ENCODE peak calls at places on chromosomes 1 and 21, in seven cellular contexts. One of them, this sample, is unnamed.

GRCh38 chr1:183069562-183070216 is 46.5 kb downstream of the LAMC1 start:
- DNase-seq in AG09309: no peak
- DNase-seq in lung: peak; percentile 69
- DNase-seq in spleen: no peak
- DNase-seq in glutamatergic neuron: no peak
- DNase-seq in WTC11: no peak
- DNase-seq in heart left ventricle: no peak
- DNase-seq in this sample: no peak

GRCh38 chr1:115283681-115284146 is 54.3 kb downstream of the NGF start:
- DNase-seq in heart left ventricle: no peak
- DNase-seq in spleen: no peak
- DNase-seq in WTC11: no peak
- DNase-seq in lung: no peak
- DNase-seq in glutamatergic neuron: no peak
- DNase-seq in AG09309: no peak
- DNase-seq in this sample: no peak

GRCh38 chr1:19623523-19623922 is 20.6 kb upstream of the NBL1 start:
- DNase-seq in WTC11: no peak
- DNase-seq in spleen: no peak
- DNase-seq in glutamatergic neuron: no peak
- DNase-seq in heart left ventricle: no peak
- DNase-seq in lung: no peak
- DNase-seq in AG09309: no peak
- DNase-seq in this sample: no peak

GRCh38 chr1:106995970-106996369 is 60.5 kb upstream of the PRMT6 start:
- DNase-seq in heart left ventricle: no peak
- DNase-seq in glutamatergic neuron: no peak
- DNase-seq in lung: no peak
- DNase-seq in AG09309: no peak
- DNase-seq in WTC11: no peak
- DNase-seq in spleen: no peak
- DNase-seq in this sample: no peak

GRCh38 chr1:70455291-70455690 is 44.2 kb downstream of the CTH start:
- DNase-seq in AG09309: no peak
- DNase-seq in glutamatergic neuron: no peak
- DNase-seq in lung: no peak
- DNase-seq in heart left ventricle: no peak
- DNase-seq in WTC11: no peak
- DNase-seq in spleen: no peak
- DNase-seq in this sample: no peak

GRCh38 chr1:24107462-24108225 is 4.3 kb downstream of the MYOM3 start:
- DNase-seq in heart left ventricle: no peak
- DNase-seq in WTC11: no peak
- DNase-seq in spleen: peak; percentile 44
- DNase-seq in glutamatergic neuron: no peak
- DNase-seq in AG09309: peak; percentile 31
- DNase-seq in lung: no peak
- DNase-seq in this sample: no peak

GRCh38 chr1:28126778-28127430 is 38.5 kb upstream of the EYA3 start:
- DNase-seq in lung: no peak
- DNase-seq in WTC11: no peak
- DNase-seq in glutamatergic neuron: no peak
- DNase-seq in AG09309: no peak
- DNase-seq in spleen: no peak
- DNase-seq in heart left ventricle: no peak
- DNase-seq in this sample: no peak

GRCh38 chr1:160354388-160354985 is 11.3 kb downstream of the NCSTN start:
- DNase-seq in WTC11: peak; percentile 49
- DNase-seq in glutamatergic neuron: peak; percentile 49
- DNase-seq in AG09309: no peak
- DNase-seq in lung: no peak
- DNase-seq in spleen: no peak
- DNase-seq in heart left ventricle: no peak
- DNase-seq in this sample: no peak

GRCh38 chr1:234745844-234746797 is 136.1 kb upstream of the IRF2BP2 start:
- DNase-seq in lung: no peak
- DNase-seq in spleen: no peak
- DNase-seq in glutamatergic neuron: no peak
- DNase-seq in AG09309: no peak
- DNase-seq in WTC11: no peak
- DNase-seq in heart left ventricle: no peak
- DNase-seq in this sample: no peak

GRCh38 chr21:46048926-46049889 is 48.7 kb upstream of the COL6A2 start:
- DNase-seq in lung: peak; percentile 65
- DNase-seq in glutamatergic neuron: no peak
- DNase-seq in AG09309: peak; percentile 100
- DNase-seq in WTC11: no peak
- DNase-seq in heart left ventricle: peak; percentile 91
- DNase-seq in spleen: no peak
- DNase-seq in this sample: no peak

GRCh38 chr1:23644555-23644866 is 47.1 kb upstream of the RPL11 start:
- DNase-seq in spleen: no peak
- DNase-seq in WTC11: no peak
- DNase-seq in lung: no peak
- DNase-seq in AG09309: no peak
- DNase-seq in glutamatergic neuron: no peak
- DNase-seq in heart left ventricle: no peak
- DNase-seq in this sample: no peak

GRCh38 chr1:183137782-183138181 is 48.3 kb upstream of the LAMC2 start:
- DNase-seq in WTC11: no peak
- DNase-seq in lung: no peak
- DNase-seq in spleen: no peak
- DNase-seq in heart left ventricle: no peak
- DNase-seq in glutamatergic neuron: no peak
- DNase-seq in AG09309: no peak
- DNase-seq in this sample: no peak

GRCh38 chr1:177411371-177411770 is 240.6 kb downstream of the BRINP2 start:
- DNase-seq in spleen: no peak
- DNase-seq in WTC11: no peak
- DNase-seq in heart left ventricle: no peak
- DNase-seq in AG09309: no peak
- DNase-seq in lung: no peak
- DNase-seq in glutamatergic neuron: no peak
- DNase-seq in this sample: no peak

GRCh38 chr1:154641534-154641933 is 33.5 kb upstream of the ADAR start:
- DNase-seq in glutamatergic neuron: no peak
- DNase-seq in heart left ventricle: no peak
- DNase-seq in spleen: no peak
- DNase-seq in AG09309: no peak
- DNase-seq in WTC11: no peak
- DNase-seq in lung: no peak
- DNase-seq in this sample: no peak

GRCh38 chr1:43930949-43931275 is 2.7 kb upstream of the ARTN start:
- DNase-seq in AG09309: no peak
- DNase-seq in spleen: no peak
- DNase-seq in glutamatergic neuron: no peak
- DNase-seq in heart left ventricle: no peak
- DNase-seq in WTC11: no peak
- DNase-seq in lung: no peak
- DNase-seq in this sample: no peak

GRCh38 chr21:41751621-41752020 is 15.2 kb downstream of the RIPK4 start:
- DNase-seq in WTC11: no peak
- DNase-seq in AG09309: no peak
- DNase-seq in spleen: peak; percentile 7
- DNase-seq in heart left ventricle: peak; percentile 16
- DNase-seq in lung: peak; percentile 72
- DNase-seq in glutamatergic neuron: no peak
- DNase-seq in this sample: no peak

GRCh38 chr1:214228976-214229375 is 52.0 kb upstream of the SMYD2 start:
- DNase-seq in AG09309: no peak
- DNase-seq in heart left ventricle: peak; percentile 81
- DNase-seq in WTC11: no peak
- DNase-seq in glutamatergic neuron: no peak
- DNase-seq in lung: no peak
- DNase-seq in spleen: no peak
- DNase-seq in this sample: no peak

GRCh38 chr21:38938343-38938742 is 132.6 kb downstream of the ETS2 start:
- DNase-seq in glutamatergic neuron: no peak
- DNase-seq in spleen: no peak
- DNase-seq in WTC11: no peak
- DNase-seq in lung: no peak
- DNase-seq in heart left ventricle: no peak
- DNase-seq in AG09309: no peak
- DNase-seq in this sample: no peak

GRCh38 chr1:96843196-96843595 is 121.6 kb downstream of the PTBP2 start:
- DNase-seq in AG09309: peak; percentile 38
- DNase-seq in lung: no peak
- DNase-seq in spleen: no peak
- DNase-seq in WTC11: no peak
- DNase-seq in heart left ventricle: no peak
- DNase-seq in glutamatergic neuron: no peak
- DNase-seq in this sample: no peak

GRCh38 chr1:162003825-162004205 is 19.9 kb downstream of the OLFML2B start:
- DNase-seq in glutamatergic neuron: no peak
- DNase-seq in AG09309: peak; percentile 87
- DNase-seq in lung: no peak
- DNase-seq in heart left ventricle: peak; percentile 56
- DNase-seq in WTC11: no peak
- DNase-seq in spleen: no peak
- DNase-seq in this sample: no peak

GRCh38 chr1:33391669-33392068 is 39.2 kb downstream of the PHC2 start:
- DNase-seq in heart left ventricle: no peak
- DNase-seq in WTC11: no peak
- DNase-seq in lung: no peak
- DNase-seq in glutamatergic neuron: no peak
- DNase-seq in AG09309: no peak
- DNase-seq in spleen: no peak
- DNase-seq in this sample: no peak

GRCh38 chr1:91166106-91166712 is 144.4 kb upstream of the ZNF644 start:
- DNase-seq in glutamatergic neuron: peak; percentile 79
- DNase-seq in AG09309: peak; percentile 11
- DNase-seq in WTC11: peak; percentile 68
- DNase-seq in heart left ventricle: peak; percentile 32
- DNase-seq in spleen: no peak
- DNase-seq in lung: peak; percentile 56
- DNase-seq in this sample: no peak

GRCh38 chr1:211549092-211549749 is 29.7 kb downstream of the SLC30A1 start:
- DNase-seq in AG09309: no peak
- DNase-seq in lung: no peak
- DNase-seq in glutamatergic neuron: no peak
- DNase-seq in WTC11: no peak
- DNase-seq in spleen: peak; percentile 16
- DNase-seq in heart left ventricle: peak; percentile 73
- DNase-seq in this sample: no peak

DNA sequence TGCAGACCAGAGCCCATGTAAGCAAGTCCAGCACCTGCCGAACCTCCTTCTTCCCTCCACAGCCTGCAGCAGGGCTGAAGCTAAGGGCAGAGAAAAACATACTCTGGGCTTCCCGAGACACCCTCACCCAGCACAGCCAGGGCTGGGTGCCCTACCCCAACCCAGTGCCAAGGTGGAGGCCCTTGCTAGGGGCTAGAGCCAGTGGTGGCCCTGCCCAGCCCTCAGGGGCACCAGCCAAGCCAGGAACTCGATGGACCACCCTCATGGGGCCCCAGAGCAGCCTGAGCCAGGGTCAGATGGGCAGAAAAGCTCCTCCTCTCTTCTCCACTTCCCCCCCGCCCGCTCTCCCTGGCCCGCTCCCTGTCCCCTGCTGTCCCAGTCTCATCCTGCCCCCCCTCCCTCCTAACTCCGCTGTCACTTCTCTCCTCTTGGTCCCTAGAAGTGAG is 15.9 kb downstream of the TNFRSF25 start:
- DNase-seq in spleen: no peak
- DNase-seq in AG09309: no peak
- DNase-seq in glutamatergic neuron: no peak
- DNase-seq in WTC11: no peak
- DNase-seq in heart left ventricle: no peak
- DNase-seq in lung: no peak
- DNase-seq in this sample: no peak
- TF ChIP-seq CTCF in spleen: no peak
- TF ChIP-seq CTCF in AG09309: no peak
- TF ChIP-seq CTCF in glutamatergic neuron: no peak
- TF ChIP-seq CTCF in WTC11: no peak
- TF ChIP-seq CTCF in heart left ventricle: no peak
- TF ChIP-seq CTCF in lung: no peak
- TF ChIP-seq CTCF in this sample: no peak

DNA sequence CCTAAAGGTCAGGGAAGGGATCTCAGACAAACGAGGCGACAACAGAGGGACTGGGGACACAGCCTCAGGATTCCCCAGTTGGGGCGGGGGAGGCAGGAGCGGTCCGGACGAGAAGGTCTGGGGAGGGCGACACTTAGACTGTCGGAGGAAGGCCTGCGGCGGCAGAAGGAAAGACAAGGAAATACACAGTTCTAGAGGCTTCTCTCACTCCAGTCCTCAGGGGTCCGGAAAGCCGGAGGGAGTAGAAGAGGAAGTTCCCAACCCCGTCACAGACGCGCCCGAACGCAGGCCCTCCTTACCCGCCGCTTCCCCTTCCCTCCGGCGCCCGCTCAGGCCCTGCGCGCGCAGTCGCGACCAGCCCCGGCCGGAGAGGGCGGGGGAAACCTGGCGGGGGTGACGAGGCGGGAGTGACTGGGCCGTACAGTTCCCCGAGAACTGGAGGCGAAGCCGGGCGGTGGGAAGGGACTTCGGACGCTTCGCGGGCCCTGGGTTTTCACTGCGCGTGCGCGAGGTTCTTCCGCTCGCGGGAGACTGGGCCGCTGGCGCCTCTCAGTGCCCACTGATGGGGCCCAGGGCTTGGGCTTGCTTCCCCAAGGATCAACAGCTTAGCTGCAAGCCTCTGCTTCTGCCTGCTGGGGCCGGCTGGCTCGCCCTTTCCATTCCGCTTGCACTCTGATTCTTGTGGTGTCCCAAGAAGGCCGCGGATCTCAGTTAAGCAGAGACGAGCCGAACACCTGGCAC is at the start of gene IPP:
- DNase-seq in lung: peak; percentile 98
- DNase-seq in heart left ventricle: peak; percentile 98
- DNase-seq in WTC11: peak; percentile 98
- DNase-seq in glutamatergic neuron: peak; percentile 97
- DNase-seq in spleen: peak; percentile 100
- DNase-seq in AG09309: peak; percentile 87
- DNase-seq in this sample: peak; percentile 100
- TF ChIP-seq CTCF in lung: peak; percentile 12
- TF ChIP-seq CTCF in heart left ventricle: peak; percentile 28
- TF ChIP-seq CTCF in WTC11: no peak
- TF ChIP-seq CTCF in glutamatergic neuron: no peak
- TF ChIP-seq CTCF in spleen: no peak
- TF ChIP-seq CTCF in AG09309: peak; percentile 18
- TF ChIP-seq CTCF in this sample: peak; percentile 63

GRCh38 chr1:85661767-85662166 is 46.5 kb downstream of the ZNHIT6 start:
- DNase-seq in heart left ventricle: no peak
- DNase-seq in glutamatergic neuron: no peak
- DNase-seq in spleen: no peak
- DNase-seq in WTC11: no peak
- DNase-seq in lung: no peak
- DNase-seq in AG09309: no peak
- DNase-seq in this sample: no peak
- TF ChIP-seq CTCF in heart left ventricle: no peak
- TF ChIP-seq CTCF in glutamatergic neuron: no peak
- TF ChIP-seq CTCF in spleen: no peak
- TF ChIP-seq CTCF in WTC11: no peak
- TF ChIP-seq CTCF in lung: no peak
- TF ChIP-seq CTCF in AG09309: no peak
- TF ChIP-seq CTCF in this sample: no peak

DNA sequence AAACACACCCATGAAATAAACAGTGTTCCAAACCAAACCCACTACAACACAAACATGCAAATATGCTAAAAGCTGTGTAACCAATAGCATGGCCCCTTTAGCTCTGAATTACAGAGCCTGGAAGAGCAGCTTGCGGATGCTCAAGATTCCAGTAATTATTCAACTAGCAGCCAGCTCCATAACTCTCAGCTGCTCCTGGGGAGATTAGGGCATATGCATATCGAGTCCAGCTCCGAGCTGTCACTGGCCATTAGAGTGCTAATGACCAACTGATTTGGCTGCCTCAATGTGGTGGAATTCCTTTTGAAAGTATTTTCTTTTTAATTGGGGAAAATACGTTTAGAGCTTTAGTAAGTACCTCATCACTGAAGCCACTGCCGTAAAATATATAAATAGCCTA is 207.1 kb downstream of the HHAT start:
- DNase-seq in glutamatergic neuron: no peak
- DNase-seq in spleen: no peak
- DNase-seq in WTC11: no peak
- DNase-seq in AG09309: no peak
- DNase-seq in lung: no peak
- DNase-seq in heart left ventricle: no peak
- DNase-seq in this sample: no peak
- TF ChIP-seq CTCF in glutamatergic neuron: no peak
- TF ChIP-seq CTCF in spleen: no peak
- TF ChIP-seq CTCF in WTC11: no peak
- TF ChIP-seq CTCF in AG09309: no peak
- TF ChIP-seq CTCF in lung: no peak
- TF ChIP-seq CTCF in heart left ventricle: no peak
- TF ChIP-seq CTCF in this sample: no peak

This sample was measured in chondrocyte.